ENCODE peak calls at places on chromosomes 2 and 18, in six cellular contexts. V is psoas muscle, T is cardiac muscle cell, J is fibroblast of lung, K is lower leg skin, X is fibroblast of pulmonary artery. L is an unnamed sample.

GRCh38 chr2:234496442-234496834 is 443 bp downstream of the ARL4C start:
- DNase-seq in X (peak), T (no peak), K (no peak), V (peak), J (no peak), L (no peak)

GRCh38 chr2:184523732-184524131 is 74.6 kb upstream of the ZNF804A start:
- DNase-seq in V (no peak), J (no peak), K (no peak), X (no peak), T (no peak), L (no peak)

GRCh38 chr2:40746150-40746549 is 294.3 kb upstream of the SLC8A1 start:
- DNase-seq in T (no peak), J (no peak), V (no peak), K (no peak), X (peak), L (no peak)

GRCh38 chr2:145012214-145012670 is 492.3 kb upstream of the ZEB2 start:
- DNase-seq in T (no peak), J (peak), K (no peak), V (no peak), X (peak), L (no peak)

GRCh38 chr18:79486356-79487197 is 90.8 kb downstream of the NFATC1 start:
- DNase-seq in K (no peak), J (no peak), V (peak), X (no peak), T (no peak), L (no peak)

GRCh38 chr2:169840747-169841142 is 13.5 kb downstream of the UBR3 start:
- DNase-seq in V (no peak), T (no peak), J (no peak), K (no peak), X (no peak), L (no peak)

GRCh38 chr2:32064021-32064678 is 794 bp downstream of the SPAST start:
- DNase-seq in V (no peak), X (no peak), J (peak), K (peak), T (peak), L (no peak)

GRCh38 chr18:49491857-49492693 is 5.0 kb upstream of the C18orf32 start:
- DNase-seq in X (peak), V (peak), T (peak), K (peak), J (peak), L (peak)

GRCh38 chr2:237650455-237650850 is 23.1 kb downstream of the LRRFIP1 start:
- DNase-seq in T (no peak), X (no peak), V (no peak), J (no peak), K (no peak), L (no peak)

GRCh38 chr2:237721828-237722227 is 76.8 kb upstream of the RBM44 start:
- DNase-seq in V (no peak), X (no peak), K (no peak), T (no peak), J (no peak), L (no peak)

GRCh38 chr2:143333847-143334246 is 204.6 kb downstream of the ARHGAP15 start:
- DNase-seq in K (no peak), T (no peak), J (no peak), X (no peak), V (no peak), L (no peak)

GRCh38 chr2:135638825-135639224 is 102.8 kb upstream of the UBXN4 start:
- DNase-seq in X (no peak), J (no peak), K (no peak), V (no peak), T (peak), L (no peak)

GRCh38 chr2:39631715-39632114 is 34.0 kb upstream of the TMEM178A start:
- DNase-seq in X (peak), J (peak), T (no peak), V (no peak), K (no peak), L (no peak)

GRCh38 chr2:215874418-215874817 is 138.9 kb downstream of the MREG start:
- DNase-seq in J (peak), X (no peak), V (no peak), T (no peak), K (no peak), L (no peak)

GRCh38 chr18:24366328-24366727 is 31.3 kb downstream of the OSBPL1A start:
- DNase-seq in V (no peak), T (no peak), K (no peak), X (no peak), J (no peak), L (no peak)

GRCh38 chr2:236434593-236434992 is 135.0 kb upstream of the ACKR3 start:
- DNase-seq in T (no peak), X (no peak), K (no peak), V (no peak), J (no peak), L (no peak)

GRCh38 chr2:19643117-19643518 is 258.7 kb downstream of the TTC32 start:
- DNase-seq in T (no peak), K (no peak), X (no peak), J (peak), V (no peak), L (no peak)

GRCh38 chr2:109457811-109458210 is 156.0 kb downstream of the SEPTIN10 start:
- DNase-seq in T (no peak), J (no peak), K (no peak), X (no peak), V (no peak), L (no peak)

GRCh38 chr2:239386001-239386670 is 14.7 kb downstream of the HDAC4 start:
- DNase-seq in J (no peak), T (no peak), K (no peak), V (no peak), X (no peak), L (no peak)

DNA sequence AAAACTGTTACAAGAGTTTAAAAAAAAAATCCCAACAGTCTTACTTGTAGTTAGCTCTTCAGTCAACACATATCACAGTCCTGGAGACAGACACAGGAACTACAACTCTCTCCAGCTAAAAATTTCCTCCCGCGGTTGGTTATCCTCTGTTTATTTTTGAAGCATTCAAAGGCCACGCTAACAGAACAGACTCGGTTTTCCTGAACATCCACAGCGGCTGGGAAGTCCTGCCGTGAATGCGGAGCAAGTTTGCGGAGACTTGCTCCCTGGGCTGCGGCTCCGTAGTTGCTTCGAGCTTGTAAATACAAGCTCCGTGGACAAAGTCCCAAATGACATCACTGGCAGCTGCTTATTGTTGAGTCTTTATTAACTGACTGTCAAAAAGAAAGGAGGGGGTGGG is at the start of gene NCKAP5:
- DNase-seq in T (peak), X (peak), V (no peak), K (peak), J (peak), L (no peak)
- H3K4me3 ChIP-seq in T (no peak), X (peak), V (peak), K (no peak), J (peak), L (peak)

GRCh38 chr2:231687961-231688360 is 20.4 kb upstream of the PTMA start:
- DNase-seq in T (no peak), V (peak), X (no peak), J (no peak), K (no peak), L (no peak)
- H3K4me3 ChIP-seq in T (no peak), V (no peak), X (no peak), J (no peak), K (no peak), L (no peak)

DNA sequence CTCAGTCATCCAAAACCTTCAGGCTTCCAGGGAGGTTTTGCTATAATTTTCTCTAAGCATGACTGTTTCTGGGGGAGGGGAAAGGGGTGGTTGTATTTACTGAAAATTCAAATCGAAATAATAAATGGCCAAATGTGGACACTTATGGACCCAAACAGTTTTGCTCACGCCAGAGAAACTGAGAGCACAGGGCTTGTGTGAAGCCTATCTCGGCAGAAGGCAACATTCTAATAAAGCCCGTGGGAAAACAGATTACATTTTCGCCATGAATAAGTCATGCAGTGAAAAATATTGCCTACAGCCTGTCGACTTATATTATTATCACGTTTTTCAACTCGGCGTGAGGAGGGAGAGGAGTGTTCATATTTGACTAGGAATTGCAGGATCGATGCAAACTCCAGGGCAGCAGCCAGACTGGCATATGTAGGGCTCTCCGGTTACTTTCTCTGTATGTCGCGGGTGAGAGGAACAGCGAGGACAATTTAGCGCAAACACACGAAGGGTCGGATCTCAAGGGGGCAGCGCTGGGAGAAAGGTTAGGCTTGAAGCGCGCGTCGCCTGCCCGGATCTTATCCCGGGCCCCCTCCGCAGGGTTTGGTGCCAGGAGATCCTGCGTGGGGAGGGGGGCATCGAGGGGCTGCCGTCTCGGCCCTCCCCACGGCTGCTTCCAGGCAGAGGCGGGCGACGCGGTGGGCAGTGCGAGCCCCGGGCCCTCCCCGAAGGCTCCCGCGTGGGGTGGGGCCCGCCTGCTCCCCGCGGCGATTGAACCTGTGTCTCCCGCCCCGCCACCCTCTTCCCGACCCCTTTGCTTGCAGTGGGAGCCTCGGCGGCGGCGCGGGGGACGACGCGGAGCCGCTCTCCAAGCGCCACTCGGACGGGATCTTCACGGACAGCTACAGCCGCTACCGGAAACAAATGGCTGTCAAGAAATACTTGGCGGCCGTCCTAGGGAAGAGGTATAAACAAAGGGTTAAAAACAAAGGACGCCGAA is 4.3 kb downstream of the ADCYAP1 start:
- DNase-seq in K (no peak), T (no peak), X (no peak), V (no peak), J (no peak), L (no peak)
- H3K4me3 ChIP-seq in K (peak), T (peak), X (peak), V (peak), J (peak), L (peak)

DNA sequence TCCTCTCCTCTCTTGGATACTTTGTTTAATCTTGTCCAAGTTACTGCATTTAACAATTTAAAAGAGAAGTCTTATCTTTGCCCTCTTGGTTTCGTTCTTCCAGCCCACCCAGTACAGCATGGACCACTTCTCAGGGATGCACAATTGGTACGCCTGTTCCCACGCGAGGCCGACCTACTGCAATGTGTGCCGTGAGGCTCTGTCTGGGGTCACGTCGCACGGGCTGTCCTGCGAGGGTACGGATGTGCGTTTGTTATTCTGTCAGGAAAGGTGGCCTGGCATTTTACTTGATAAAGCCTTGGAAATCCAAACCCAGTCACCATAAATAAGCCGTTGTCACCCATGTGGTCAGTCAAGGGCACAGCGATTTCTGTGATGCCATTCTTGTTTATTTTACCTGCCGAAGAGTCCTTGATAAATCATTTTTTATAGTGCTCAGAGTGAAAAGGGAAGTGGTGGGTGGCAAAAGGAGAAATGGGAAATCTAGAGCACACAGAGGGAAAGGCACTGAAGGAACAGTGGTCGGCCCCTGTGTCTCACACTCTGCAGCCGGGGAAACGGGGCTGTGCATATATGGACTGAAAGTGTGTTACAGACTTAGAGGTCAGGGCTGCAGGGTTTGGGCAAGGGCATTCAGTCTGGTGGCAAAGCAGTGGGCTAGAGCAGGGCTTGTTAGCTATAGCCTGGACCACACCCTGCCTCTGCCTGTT is 80.5 kb downstream of the DGKD start:
- DNase-seq in V (no peak), K (no peak), X (no peak), J (no peak), T (no peak), L (no peak)
- H3K4me3 ChIP-seq in V (no peak), K (no peak), X (no peak), J (no peak), T (no peak), L (no peak)

GRCh38 chr2:11633923-11634478 is 36.0 kb downstream of the NTSR2 start:
- DNase-seq in V (no peak), J (no peak), T (no peak), K (no peak), X (no peak), L (no peak)
- H3K4me3 ChIP-seq in V (no peak), J (no peak), T (no peak), K (no peak), X (no peak), L (no peak)